ENCODE peak calls at places on chromosomes 11 and 22, in six cellular contexts. One of them, this sample, is unnamed. For H3K27me3, the result is how much of the 10 kb centered on the place peaks cover.

GRCh38 chr11:66625041-66625751 is 8.8 kb downstream of the RBM14 start:
- ATAC-seq in pancreas: no peak
- ATAC-seq in HepG2: peak
- ATAC-seq in GM23338: no peak
- ATAC-seq in GM12878: no peak
- ATAC-seq in heart right ventricle: no peak
- ATAC-seq in this sample: no peak

GRCh38 chr11:117180661-117181585 is 2.4 kb downstream of the SIDT2 start:
- ATAC-seq in pancreas: peak
- ATAC-seq in HepG2: peak
- ATAC-seq in GM23338: peak
- ATAC-seq in GM12878: peak
- ATAC-seq in heart right ventricle: no peak
- ATAC-seq in this sample: peak

GRCh38 chr11:115153135-115153534 is 351.1 kb downstream of the CADM1 start:
- ATAC-seq in pancreas: no peak
- ATAC-seq in HepG2: no peak
- ATAC-seq in GM23338: no peak
- ATAC-seq in GM12878: no peak
- ATAC-seq in heart right ventricle: no peak
- ATAC-seq in this sample: no peak

GRCh38 chr11:94775576-94776327 is 7.6 kb downstream of the AMOTL1 start:
- ATAC-seq in pancreas: no peak
- ATAC-seq in HepG2: no peak
- ATAC-seq in GM23338: no peak
- ATAC-seq in GM12878: no peak
- ATAC-seq in heart right ventricle: no peak
- ATAC-seq in this sample: no peak

GRCh38 chr22:25078591-25078990 is 121.1 kb upstream of the CRYBB3 start:
- ATAC-seq in pancreas: no peak
- ATAC-seq in HepG2: no peak
- ATAC-seq in GM23338: no peak
- ATAC-seq in GM12878: no peak
- ATAC-seq in heart right ventricle: no peak
- ATAC-seq in this sample: no peak

GRCh38 chr22:36940676-36941075 is 27.2 kb downstream of the CSF2RB start:
- ATAC-seq in pancreas: no peak
- ATAC-seq in HepG2: no peak
- ATAC-seq in GM23338: no peak
- ATAC-seq in GM12878: peak
- ATAC-seq in heart right ventricle: no peak
- ATAC-seq in this sample: no peak

GRCh38 chr11:1845095-1845429 is 6.3 kb downstream of the TNNI2 start:
- ATAC-seq in pancreas: no peak
- ATAC-seq in HepG2: no peak
- ATAC-seq in GM23338: no peak
- ATAC-seq in GM12878: no peak
- ATAC-seq in heart right ventricle: no peak
- ATAC-seq in this sample: no peak

GRCh38 chr11:65578667-65579066 is 2.8 kb downstream of the EHBP1L1 start:
- ATAC-seq in pancreas: no peak
- ATAC-seq in HepG2: no peak
- ATAC-seq in GM23338: no peak
- ATAC-seq in GM12878: no peak
- ATAC-seq in heart right ventricle: no peak
- ATAC-seq in this sample: no peak

GRCh38 chr11:995058-995751 is 41.3 kb downstream of the MUC6 start:
- ATAC-seq in pancreas: no peak
- ATAC-seq in HepG2: peak
- ATAC-seq in GM23338: no peak
- ATAC-seq in GM12878: no peak
- ATAC-seq in heart right ventricle: no peak
- ATAC-seq in this sample: no peak

GRCh38 chr22:41074061-41074460 is 18.3 kb upstream of the EP300 start:
- ATAC-seq in pancreas: no peak
- ATAC-seq in HepG2: no peak
- ATAC-seq in GM23338: no peak
- ATAC-seq in GM12878: no peak
- ATAC-seq in heart right ventricle: no peak
- ATAC-seq in this sample: no peak

GRCh38 chr11:12160680-12161079 is 50.3 kb downstream of the MICAL2 start:
- ATAC-seq in pancreas: no peak
- ATAC-seq in HepG2: no peak
- ATAC-seq in GM23338: no peak
- ATAC-seq in GM12878: no peak
- ATAC-seq in heart right ventricle: no peak
- ATAC-seq in this sample: no peak

GRCh38 chr22:50294319-50294656 is 13.2 kb downstream of the PLXNB2 start:
- ATAC-seq in pancreas: no peak
- ATAC-seq in HepG2: peak
- ATAC-seq in GM23338: no peak
- ATAC-seq in GM12878: no peak
- ATAC-seq in heart right ventricle: no peak
- ATAC-seq in this sample: no peak

GRCh38 chr22:50296658-50297490 is 10.6 kb downstream of the PLXNB2 start:
- ATAC-seq in pancreas: no peak
- ATAC-seq in HepG2: peak
- ATAC-seq in GM23338: no peak
- ATAC-seq in GM12878: no peak
- ATAC-seq in heart right ventricle: no peak
- ATAC-seq in this sample: no peak

GRCh38 chr22:50289942-50290630 is 17.4 kb downstream of the PLXNB2 start:
- ATAC-seq in pancreas: no peak
- ATAC-seq in HepG2: no peak
- ATAC-seq in GM23338: no peak
- ATAC-seq in GM12878: no peak
- ATAC-seq in heart right ventricle: no peak
- ATAC-seq in this sample: no peak

GRCh38 chr22:50292643-50293440 is 14.6 kb downstream of the PLXNB2 start:
- ATAC-seq in pancreas: peak
- ATAC-seq in HepG2: peak
- ATAC-seq in GM23338: peak
- ATAC-seq in GM12878: peak
- ATAC-seq in heart right ventricle: no peak
- ATAC-seq in this sample: no peak

GRCh38 chr22:50293441-50294318 is 13.8 kb downstream of the PLXNB2 start:
- ATAC-seq in pancreas: peak
- ATAC-seq in HepG2: peak
- ATAC-seq in GM23338: peak
- ATAC-seq in GM12878: peak
- ATAC-seq in heart right ventricle: peak
- ATAC-seq in this sample: peak
- TF ChIP-seq CTCF in pancreas: no peak
- TF ChIP-seq CTCF in HepG2: peak
- TF ChIP-seq CTCF in GM23338: no peak
- TF ChIP-seq CTCF in GM12878: no peak
- TF ChIP-seq CTCF in heart right ventricle: no peak
- TF ChIP-seq CTCF in this sample: peak

GRCh38 chr11:128890543-128891409 is at the start of gene KCNJ5:
- ATAC-seq in pancreas: peak
- ATAC-seq in HepG2: peak
- ATAC-seq in GM23338: peak
- ATAC-seq in GM12878: no peak
- ATAC-seq in heart right ventricle: peak
- ATAC-seq in this sample: peak
- H3K27me3 ChIP-seq in pancreas: under half
- H3K27me3 ChIP-seq in HepG2: under half
- H3K27me3 ChIP-seq in GM23338: half or more
- H3K27me3 ChIP-seq in GM12878: under half
- H3K27me3 ChIP-seq in heart right ventricle: under half
- H3K27me3 ChIP-seq in this sample: under half

GRCh38 chr11:126487711-126488110 is 132.2 kb downstream of the ST3GAL4 start:
- ATAC-seq in pancreas: no peak
- ATAC-seq in HepG2: no peak
- ATAC-seq in GM23338: no peak
- ATAC-seq in GM12878: no peak
- ATAC-seq in heart right ventricle: no peak
- ATAC-seq in this sample: no peak
- H3K4me3 ChIP-seq in pancreas: no peak
- H3K4me3 ChIP-seq in HepG2: no peak
- H3K4me3 ChIP-seq in GM23338: no peak
- H3K4me3 ChIP-seq in GM12878: no peak
- H3K4me3 ChIP-seq in heart right ventricle: no peak
- H3K4me3 ChIP-seq in this sample: no peak

GRCh38 chr11:75572744-75573143 is 10.7 kb downstream of the SERPINH1 start:
- ATAC-seq in pancreas: no peak
- ATAC-seq in HepG2: no peak
- ATAC-seq in GM23338: no peak
- ATAC-seq in GM12878: no peak
- ATAC-seq in heart right ventricle: no peak
- ATAC-seq in this sample: peak

GRCh38 chr11:75576445-75577049 is 14.5 kb downstream of the SERPINH1 start:
- ATAC-seq in pancreas: peak
- ATAC-seq in HepG2: peak
- ATAC-seq in GM23338: peak
- ATAC-seq in GM12878: peak
- ATAC-seq in heart right ventricle: peak
- ATAC-seq in this sample: peak

GRCh38 chr11:75576017-75576416 is 14.0 kb downstream of the SERPINH1 start:
- ATAC-seq in pancreas: no peak
- ATAC-seq in HepG2: no peak
- ATAC-seq in GM23338: no peak
- ATAC-seq in GM12878: no peak
- ATAC-seq in heart right ventricle: no peak
- ATAC-seq in this sample: no peak

GRCh38 chr11:75577198-75577597 is 15.1 kb downstream of the SERPINH1 start:
- ATAC-seq in pancreas: peak
- ATAC-seq in HepG2: peak
- ATAC-seq in GM23338: peak
- ATAC-seq in GM12878: no peak
- ATAC-seq in heart right ventricle: no peak
- ATAC-seq in this sample: peak

DNA sequence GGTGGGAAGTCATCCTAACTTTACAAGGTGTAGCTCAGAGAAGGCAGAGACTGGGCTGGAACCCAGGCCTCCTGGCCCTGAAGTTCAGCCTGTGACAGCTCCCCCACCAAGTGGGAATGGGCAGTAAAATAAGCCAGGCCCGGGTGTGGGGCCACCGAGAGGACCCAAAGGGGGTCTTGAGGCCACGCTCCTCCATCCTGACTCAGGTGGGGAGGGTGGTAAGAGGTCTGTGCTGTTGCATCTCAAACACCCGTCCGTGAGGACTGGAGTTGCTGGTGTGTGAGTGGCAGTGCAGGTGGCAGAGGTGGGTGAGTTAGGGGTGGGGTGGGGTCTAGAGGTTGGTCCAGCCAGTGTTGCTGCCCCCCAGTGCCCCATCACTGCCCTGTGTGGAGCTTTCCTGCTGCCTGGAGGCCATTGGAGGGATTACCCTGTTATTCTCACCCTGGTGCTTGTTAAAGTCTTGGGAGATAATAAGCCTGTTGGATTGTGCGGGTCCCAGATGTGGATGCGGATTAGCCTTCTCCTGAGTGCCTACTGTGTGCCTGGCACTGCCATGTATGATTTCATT is 12.7 kb downstream of the SERPINH1 start:
- ATAC-seq in pancreas: no peak
- ATAC-seq in HepG2: peak
- ATAC-seq in GM23338: peak
- ATAC-seq in GM12878: no peak
- ATAC-seq in heart right ventricle: no peak
- ATAC-seq in this sample: no peak
- TF ChIP-seq CTCF in pancreas: no peak
- TF ChIP-seq CTCF in HepG2: peak
- TF ChIP-seq CTCF in GM23338: peak
- TF ChIP-seq CTCF in GM12878: no peak
- TF ChIP-seq CTCF in heart right ventricle: peak
- TF ChIP-seq CTCF in this sample: no peak

GRCh38 chr11:32511926-32512325 is 71.7 kb upstream of the EIF3M start:
- ATAC-seq in pancreas: no peak
- ATAC-seq in HepG2: no peak
- ATAC-seq in GM23338: no peak
- ATAC-seq in GM12878: no peak
- ATAC-seq in heart right ventricle: no peak
- ATAC-seq in this sample: no peak
- H3K27me3 ChIP-seq in pancreas: under half
- H3K27me3 ChIP-seq in HepG2: under half
- H3K27me3 ChIP-seq in GM23338: under half
- H3K27me3 ChIP-seq in GM12878: under half
- H3K27me3 ChIP-seq in heart right ventricle: under half
- H3K27me3 ChIP-seq in this sample: under half

This sample was measured in gastroesophageal sphincter.